ENCODE peak calls at places on chromosome 22, in five cellular contexts. V is tibial artery, U is cardiac muscle cell, T is kidney epithelial cell, H is ovary. J is an unnamed sample.

GRCh38 chr22:27690596-27690995 is 111.0 kb downstream of the MN1 start:
- DNase-seq in V (no peak), U (no peak), T (no peak), H (no peak), J (peak)

GRCh38 chr22:30947821-30948454 is 20.6 kb downstream of the MORC2 start:
- DNase-seq in V (no peak), U (peak), T (no peak), H (no peak), J (peak)

GRCh38 chr22:27110985-27111451 is 453.6 kb downstream of the MIAT start:
- DNase-seq in V (peak), U (peak), T (no peak), H (no peak), J (peak)

GRCh38 chr22:44573451-44573850 is 75.4 kb upstream of the RTL6 start:
- DNase-seq in V (peak), U (no peak), T (no peak), H (no peak), J (no peak)

GRCh38 chr22:27685971-27686370 is 115.6 kb downstream of the MN1 start:
- DNase-seq in V (no peak), U (no peak), T (no peak), H (no peak), J (no peak)

GRCh38 chr22:27617214-27617881 is 184.2 kb downstream of the MN1 start:
- DNase-seq in V (no peak), U (no peak), T (no peak), H (no peak), J (no peak)

GRCh38 chr22:26806445-26807170 is 149.2 kb downstream of the MIAT start:
- DNase-seq in V (no peak), U (no peak), T (no peak), H (no peak), J (no peak)

GRCh38 chr22:47297261-47298016 is 535.0 kb downstream of the TBC1D22A start:
- DNase-seq in V (no peak), U (no peak), T (no peak), H (no peak), J (no peak)

GRCh38 chr22:41254230-41254629 is 13.5 kb upstream of the CHADL start:
- DNase-seq in V (no peak), U (no peak), T (no peak), H (no peak), J (no peak)

GRCh38 chr22:27372969-27373670 is 428.4 kb downstream of the MN1 start:
- DNase-seq in V (no peak), U (no peak), T (no peak), H (no peak), J (no peak)

GRCh38 chr22:30609260-30610185 is 2.5 kb downstream of the TCN2 start:
- DNase-seq in V (no peak), U (peak), T (peak), H (peak), J (peak)

GRCh38 chr22:46233231-46233630 is 16.9 kb downstream of the CDPF1 start:
- DNase-seq in V (peak), U (no peak), T (peak), H (no peak), J (no peak)

GRCh38 chr22:47899894-47900293 is 1137.4 kb downstream of the TBC1D22A start:
- DNase-seq in V (no peak), U (no peak), T (no peak), H (no peak), J (no peak)

GRCh38 chr22:11066458-11067285 is 4461.3 kb upstream of the OR11H1 start:
- DNase-seq in V (peak), U (no peak), T (no peak), H (peak), J (no peak)

GRCh38 chr22:41976070-41976901 is 7.0 kb downstream of the SEPTIN3 start:
- DNase-seq in V (no peak), U (no peak), T (no peak), H (no peak), J (no peak)

GRCh38 chr22:45101828-45102227 is 61.9 kb upstream of the NUP50 start:
- DNase-seq in V (no peak), U (peak), T (no peak), H (peak), J (peak)

DNA sequence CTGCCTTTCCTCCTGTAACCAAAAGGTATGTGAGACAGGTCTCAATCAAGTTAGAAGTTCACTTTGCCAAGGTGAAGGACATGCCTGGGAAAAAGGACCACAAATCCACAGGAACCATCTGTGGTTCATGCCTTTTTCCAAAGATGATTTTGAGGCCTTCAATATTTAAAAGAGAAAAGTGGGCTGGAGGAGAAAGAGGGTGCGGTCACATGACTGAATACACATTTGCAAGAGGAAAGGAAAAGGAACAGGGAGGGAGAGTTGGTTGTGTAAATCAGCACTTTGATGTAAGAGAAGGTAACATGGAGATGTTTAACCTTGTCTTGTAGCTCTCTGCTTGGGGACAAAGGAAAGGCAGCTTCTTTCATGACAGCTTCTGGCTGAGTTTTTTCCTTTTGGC is 21.2 kb downstream of the MOV10L1 start:
- DNase-seq in V (no peak), U (no peak), T (no peak), H (no peak), J (no peak)
- H3K4me3 ChIP-seq in V (no peak), U (no peak), T (no peak), H (no peak), J (no peak)

DNA sequence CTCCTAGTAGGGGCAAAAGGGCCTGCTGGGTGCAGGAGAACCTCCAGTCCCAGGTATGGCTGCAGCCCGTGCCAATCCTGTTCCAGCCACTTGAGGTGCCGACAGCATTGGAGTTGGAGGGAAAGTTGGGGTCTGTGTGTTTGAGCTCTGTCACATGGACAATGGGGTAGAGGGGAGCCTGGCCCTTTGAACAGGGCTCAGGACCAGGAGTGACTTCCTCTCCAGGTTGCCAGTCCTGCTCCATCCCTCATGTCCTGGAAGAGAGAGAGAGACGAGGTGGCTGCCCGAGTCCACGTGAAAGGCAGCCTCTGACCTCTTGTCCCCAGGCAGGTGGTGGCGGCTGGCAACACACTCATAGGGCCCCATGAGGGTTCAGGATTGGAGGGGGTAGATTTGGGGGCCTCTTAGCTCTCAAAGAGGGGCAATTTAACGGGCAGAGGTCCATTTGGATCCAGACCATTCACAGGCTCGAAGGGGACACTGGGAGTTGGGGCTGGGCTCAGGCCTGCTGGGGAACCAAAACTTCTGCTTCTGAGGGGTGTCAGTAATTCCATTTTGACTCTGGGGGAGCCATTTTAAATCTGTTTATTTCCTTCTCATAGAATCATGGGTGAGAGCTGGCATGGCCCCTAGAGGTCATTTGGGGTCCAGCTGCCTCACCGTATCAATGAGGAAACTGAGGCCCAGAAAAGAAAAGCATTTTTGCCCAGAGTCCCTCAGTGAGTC is 4.1 kb downstream of the ADORA2A start:
- DNase-seq in V (peak), U (no peak), T (no peak), H (no peak), J (no peak)
- TF ChIP-seq CTCF in V (no peak), U (no peak), T (no peak), H (no peak), J (no peak)

GRCh38 chr22:39434721-39435120 is 22.1 kb upstream of the MGAT3 start:
- DNase-seq in V (no peak), U (no peak), T (no peak), H (no peak), J (no peak)

GRCh38 chr22:39435616-39436015 is 21.2 kb upstream of the MGAT3 start:
- DNase-seq in V (no peak), U (no peak), T (no peak), H (no peak), J (no peak)

GRCh38 chr22:39434243-39434653 is 22.6 kb upstream of the MGAT3 start:
- DNase-seq in V (no peak), U (no peak), T (no peak), H (no peak), J (no peak)

GRCh38 chr22:39439170-39439569 is 17.6 kb upstream of the MGAT3 start:
- DNase-seq in V (no peak), U (peak), T (no peak), H (no peak), J (peak)

DNA sequence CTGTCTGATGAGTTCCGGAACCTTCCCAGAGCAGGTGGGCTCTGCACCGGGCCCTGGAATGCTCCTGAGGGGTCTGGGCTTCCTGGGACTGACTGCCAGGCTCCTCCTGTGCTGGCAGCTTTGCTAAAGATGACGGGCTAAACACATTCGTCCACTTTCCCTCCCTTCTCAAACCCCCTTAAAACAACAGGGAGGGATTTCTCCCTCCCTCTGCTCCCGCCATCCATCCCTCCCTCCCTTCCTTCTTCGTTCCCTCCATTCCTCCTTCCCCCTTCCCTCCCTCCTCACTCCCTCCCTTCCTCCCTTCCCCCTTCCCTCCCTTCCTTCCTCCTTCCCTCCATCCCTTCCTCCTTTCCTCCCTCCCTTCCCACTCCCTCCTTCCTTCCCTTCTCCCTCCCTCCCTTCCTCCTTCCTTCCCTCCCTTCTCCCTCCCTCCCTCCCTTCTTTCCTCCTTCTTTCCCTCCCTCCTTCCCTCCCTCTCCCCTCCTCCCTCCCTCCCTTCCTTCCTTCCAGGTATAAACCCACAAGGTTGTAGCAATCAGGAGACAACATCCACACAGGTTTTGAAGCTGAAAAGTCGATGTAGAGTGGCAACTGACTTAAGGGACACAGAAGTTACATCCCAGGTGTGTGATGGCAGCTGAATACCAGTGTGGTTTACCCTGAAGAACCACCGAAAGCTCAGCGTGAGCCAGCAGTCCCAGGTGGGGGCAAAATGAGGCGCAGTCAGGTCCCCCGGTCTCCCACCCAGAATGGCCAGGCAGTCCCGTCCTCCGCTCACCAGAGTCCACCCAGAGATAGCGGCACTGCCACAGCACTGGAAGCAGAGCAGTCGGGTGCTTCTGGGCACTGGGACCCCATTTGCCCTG is 18.7 kb upstream of the MGAT3 start:
- DNase-seq in V (no peak), U (no peak), T (no peak), H (no peak), J (no peak)
- H3K4me3 ChIP-seq in V (no peak), U (no peak), T (no peak), H (peak), J (no peak)

GRCh38 chr22:29310065-29310862 is 3.8 kb downstream of the GAS2L1 start:
- DNase-seq in V (no peak), U (no peak), T (no peak), H (no peak), J (no peak)

GRCh38 chr22:29307658-29308147 is 1.3 kb downstream of the GAS2L1 start:
- DNase-seq in V (peak), U (no peak), T (no peak), H (no peak), J (no peak)

GRCh38 chr22:29308148-29308790 is 1.8 kb downstream of the GAS2L1 start:
- DNase-seq in V (peak), U (no peak), T (no peak), H (no peak), J (no peak)

GRCh38 chr22:29309332-29310064 is 3.0 kb downstream of the GAS2L1 start:
- DNase-seq in V (peak), U (no peak), T (no peak), H (peak), J (no peak)

DNA sequence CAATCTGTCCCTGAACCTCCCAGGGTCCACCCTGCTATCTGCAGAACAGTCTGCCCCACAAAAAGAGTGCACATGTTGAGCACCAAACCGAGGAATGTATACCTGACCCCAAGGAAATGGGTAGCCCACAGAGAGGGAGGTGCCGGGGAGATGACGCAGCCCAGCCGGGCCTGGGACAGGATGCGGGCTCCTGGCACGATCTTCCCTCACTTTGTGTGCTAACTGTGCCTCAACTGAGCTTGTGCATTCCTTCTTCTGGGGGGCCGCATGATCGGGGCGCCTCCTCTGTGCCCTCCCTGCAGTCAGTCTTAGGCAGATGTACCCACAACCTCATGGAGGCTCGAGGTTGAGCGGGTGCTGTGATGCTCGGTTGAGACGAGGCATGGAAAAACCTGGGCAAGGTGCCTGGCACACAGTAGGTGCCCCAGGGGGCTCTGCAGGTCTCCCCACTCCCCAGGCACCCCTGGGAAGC is 2.4 kb downstream of the GAS2L1 start:
- DNase-seq in V (peak), U (peak), T (no peak), H (no peak), J (peak)
- TF ChIP-seq CTCF in V (no peak), U (no peak), T (no peak), H (no peak), J (no peak)

GRCh38 chr22:39301926-39302325 is 17.5 kb downstream of the RPL3 start:
- DNase-seq in V (no peak), U (no peak), T (no peak), H (no peak), J (no peak)

GRCh38 chr22:39302431-39302960 is 16.9 kb downstream of the RPL3 start:
- DNase-seq in V (no peak), U (no peak), T (no peak), H (no peak), J (no peak)

GRCh38 chr22:39300198-39300830 is 19.1 kb downstream of the RPL3 start:
- DNase-seq in V (peak), U (no peak), T (no peak), H (no peak), J (no peak)

GRCh38 chr22:39299829-39300178 is 19.6 kb downstream of the RPL3 start:
- DNase-seq in V (no peak), U (no peak), T (no peak), H (no peak), J (no peak)

GRCh38 chr22:39301108-39301507 is 18.3 kb downstream of the RPL3 start:
- DNase-seq in V (no peak), U (no peak), T (no peak), H (no peak), J (no peak)
- H3K4me3 ChIP-seq in V (no peak), U (no peak), T (no peak), H (no peak), J (no peak)

GRCh38 chr22:20062043-20062765 is 17.8 kb upstream of the DGCR8 start:
- DNase-seq in V (no peak), U (no peak), T (no peak), H (no peak), J (no peak)

GRCh38 chr22:20058989-20059770 is 20.9 kb upstream of the DGCR8 start:
- DNase-seq in V (no peak), U (peak), T (no peak), H (no peak), J (peak)

GRCh38 chr22:20061481-20061861 is 18.6 kb upstream of the DGCR8 start:
- DNase-seq in V (no peak), U (peak), T (no peak), H (no peak), J (no peak)

GRCh38 chr22:20062766-20063083 is 17.3 kb upstream of the DGCR8 start:
- DNase-seq in V (no peak), U (peak), T (no peak), H (no peak), J (peak)

DNA sequence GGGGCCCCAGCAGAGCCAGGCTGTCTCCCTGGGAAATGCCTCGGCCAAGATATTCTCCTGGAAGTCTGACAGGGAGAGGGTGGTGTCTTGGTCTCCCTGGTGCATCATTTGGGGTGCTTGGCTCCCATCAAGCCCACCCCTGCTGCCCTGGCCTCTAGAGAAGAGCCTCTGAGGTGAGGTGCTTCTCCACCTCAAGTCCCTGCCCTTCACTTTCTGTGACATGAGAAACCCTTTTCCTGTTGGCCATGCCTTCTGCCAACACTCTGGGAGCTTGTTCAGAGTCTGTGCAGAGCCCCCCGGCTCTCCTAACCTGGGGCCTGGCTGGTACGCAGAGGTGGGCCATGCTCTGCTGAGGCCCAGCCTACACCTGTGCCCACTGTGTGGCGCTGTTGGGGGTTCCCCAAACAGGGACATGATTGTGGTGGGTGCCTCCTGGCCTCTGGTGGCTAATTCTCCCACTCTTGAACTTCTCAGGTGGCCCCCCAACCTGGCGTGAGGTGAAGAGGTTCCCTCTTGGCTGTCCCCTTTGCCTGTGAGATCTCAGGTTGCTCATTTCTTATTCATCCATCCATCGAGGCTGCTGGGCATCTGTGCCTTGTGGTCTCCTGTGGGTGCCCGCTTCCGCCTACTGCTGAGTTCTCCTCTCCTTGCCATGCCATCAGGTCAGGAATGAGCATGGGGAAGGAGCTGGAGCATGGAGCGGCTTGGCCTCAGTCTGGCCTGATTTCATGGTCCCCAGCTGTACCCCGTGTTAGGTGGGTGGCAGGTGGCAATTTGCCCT is 19.2 kb upstream of the DGCR8 start:
- DNase-seq in V (no peak), U (no peak), T (no peak), H (no peak), J (no peak)
- TF ChIP-seq CTCF in V (no peak), U (no peak), T (no peak), H (no peak), J (no peak)

GRCh38 chr22:20964090-20964798 is 2.8 kb upstream of the AIFM3 start:
- DNase-seq in V (no peak), U (no peak), T (no peak), H (no peak), J (no peak)
- H3K4me3 ChIP-seq in V (peak), U (peak), T (peak), H (no peak), J (peak)

GRCh38 chr22:36510966-36511881 is 4.4 kb upstream of the FOXRED2 start:
- DNase-seq in V (no peak), U (peak), T (peak), H (peak), J (peak)
- TF ChIP-seq CTCF in V (peak), U (peak), T (peak), H (peak), J (peak)

GRCh38 chr22:38318792-38319773 is 1.9 kb upstream of the CSNK1E start:
- DNase-seq in V (no peak), U (no peak), T (no peak), H (no peak), J (no peak)
- H3K4me3 ChIP-seq in V (no peak), U (no peak), T (no peak), H (no peak), J (no peak)

GRCh38 chr22:35630387-35630793 is 13.3 kb upstream of the MB start:
- DNase-seq in V (no peak), U (peak), T (no peak), H (no peak), J (peak)

GRCh38 chr22:35633520-35633919 is 14.7 kb upstream of the APOL6 start:
- DNase-seq in V (peak), U (no peak), T (no peak), H (no peak), J (no peak)

GRCh38 chr22:35630891-35631290 is 13.8 kb upstream of the MB start:
- DNase-seq in V (peak), U (no peak), T (no peak), H (no peak), J (no peak)

GRCh38 chr22:35632902-35633301 is 15.3 kb upstream of the APOL6 start:
- DNase-seq in V (peak), U (no peak), T (no peak), H (peak), J (no peak)

DNA sequence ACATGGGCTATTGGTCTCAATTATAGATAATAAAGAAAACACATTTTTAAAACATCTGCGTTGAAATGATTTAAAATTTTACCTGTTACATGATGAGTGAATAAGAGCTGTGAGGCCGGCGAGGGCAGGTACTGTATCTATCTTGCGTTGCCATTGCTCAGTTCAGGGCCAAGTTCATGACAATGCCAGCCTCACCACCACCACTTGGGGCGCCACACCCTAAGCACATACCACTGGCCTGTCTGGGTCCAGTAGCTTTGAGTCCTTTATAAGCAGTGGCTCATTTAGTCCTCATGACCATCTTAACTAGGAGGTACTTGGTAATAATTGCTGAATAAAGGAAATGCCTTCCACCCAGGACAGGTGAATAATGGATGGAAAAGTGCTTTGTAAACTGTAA is 14.5 kb upstream of the MB start:
- DNase-seq in V (peak), U (peak), T (no peak), H (peak), J (peak)
- TF ChIP-seq CTCF in V (no peak), U (peak), T (peak), H (no peak), J (peak)

J was measured in fibroblast of villous mesenchyme.